ENCODE peak calls at places on chromosome 1, in nine cellular contexts. R, E, G, D, L, H, F, C and S are unnamed samples.

GRCh38 chr1:89809556-89809955 is 11.3 kb upstream of the LRRC8D start:
- DNase-seq in R (no peak), E (no peak), G (no peak), D (no peak), L (no peak), H (no peak), F (no peak), C (no peak), S (no peak)

GRCh38 chr1:14440731-14441130 is 157.8 kb upstream of the KAZN start:
- DNase-seq in R (no peak), E (no peak), G (no peak), D (no peak), L (no peak), H (no peak), F (no peak), C (no peak), S (no peak)

GRCh38 chr1:41314376-41314775 is 46.9 kb upstream of the FOXO6 start:
- DNase-seq in R (peak), E (no peak), G (no peak), D (no peak), L (no peak), H (no peak), F (no peak), C (no peak), S (no peak)

GRCh38 chr1:215594640-215595039 is 27.5 kb downstream of the KCTD3 start:
- DNase-seq in R (no peak), E (no peak), G (no peak), D (no peak), L (no peak), H (no peak), F (no peak), C (no peak), S (no peak)

GRCh38 chr1:156033011-156033410 is 12.3 kb upstream of the SSR2 start:
- DNase-seq in R (no peak), E (no peak), G (no peak), D (no peak), L (no peak), H (no peak), F (no peak), C (no peak), S (no peak)

GRCh38 chr1:207828485-207829158 is 76.8 kb downstream of the CD46 start:
- DNase-seq in R (peak), E (peak), G (peak), D (peak), L (peak), H (no peak), F (peak), C (no peak), S (peak)

GRCh38 chr1:110896090-110896489 is 23.1 kb downstream of the CD53 start:
- DNase-seq in R (no peak), E (no peak), G (no peak), D (no peak), L (no peak), H (no peak), F (no peak), C (no peak), S (no peak)

GRCh38 chr1:209587778-209588177 is 4.3 kb downstream of the CAMK1G start:
- DNase-seq in R (peak), E (no peak), G (no peak), D (no peak), L (no peak), H (no peak), F (no peak), C (no peak), S (no peak)

GRCh38 chr1:193543259-193543658 is 356.8 kb upstream of the B3GALT2 start:
- DNase-seq in R (no peak), E (no peak), G (no peak), D (no peak), L (no peak), H (no peak), F (no peak), C (no peak), S (no peak)